ENCODE peak calls at places on chromosomes 2 and 18, in five cellular contexts. L, H, M, X and R are unnamed samples.

GRCh38 chr2:8546319-8547283 is 135.3 kb upstream of the ID2 start:
- DNase-seq in H (no peak), X (no peak), L (no peak), M (peak; percentile 7), R (no peak)

GRCh38 chr2:52881606-52882005 is 886.0 kb upstream of the CHAC2 start:
- DNase-seq in X (no peak), L (no peak), H (peak; percentile 75), M (no peak), R (no peak)

GRCh38 chr2:168439536-168439935 is 16.5 kb upstream of the CERS6 start:
- DNase-seq in L (peak; percentile 5), H (peak; percentile 53), X (no peak), M (no peak), R (no peak)

GRCh38 chr2:191625016-191625415 is 52.9 kb upstream of the NABP1 start:
- DNase-seq in H (peak; percentile 86), M (no peak), X (no peak), L (peak; percentile 74), R (no peak)

GRCh38 chr2:177036754-177037153 is 175.8 kb upstream of the HNRNPA3 start:
- DNase-seq in L (no peak), X (no peak), H (no peak), M (no peak), R (no peak)

GRCh38 chr2:85135066-85135914 is 2.1 kb downstream of the TCF7L1 start:
- DNase-seq in H (no peak), L (no peak), M (no peak), X (peak; percentile 19), R (no peak)

GRCh38 chr2:178008636-178009289 is 63.8 kb downstream of the PDE11A start:
- DNase-seq in X (peak; percentile 12), L (peak; percentile 93), M (peak; percentile 98), H (peak; percentile 15), R (peak; percentile 62)

GRCh38 chr2:100292022-100292580 is 30.2 kb downstream of the LONRF2 start:
- DNase-seq in X (peak; percentile 26), M (no peak), L (peak; percentile 82), H (peak; percentile 85), R (no peak)

GRCh38 chr2:112881217-112882000 is 29.6 kb upstream of the IL37 start:
- DNase-seq in M (no peak), X (no peak), H (peak; percentile 75), L (no peak), R (no peak)

GRCh38 chr18:58556333-58557012 is 72.4 kb downstream of the ALPK2 start:
- DNase-seq in X (peak; percentile 97), L (no peak), H (no peak), M (no peak), R (peak; percentile 75)

GRCh38 chr2:184261818-184262217 is 336.5 kb upstream of the ZNF804A start:
- DNase-seq in H (no peak), L (no peak), M (no peak), X (no peak), R (no peak)

GRCh38 chr2:38315707-38316333 is 61.3 kb downstream of the ATL2 start:
- DNase-seq in L (peak; percentile 5), H (peak; percentile 73), M (peak; percentile 60), X (peak; percentile 50), R (no peak)

GRCh38 chr2:85266424-85267041 is 61.3 kb downstream of the TGOLN2 start:
- DNase-seq in L (peak; percentile 24), M (no peak), H (peak; percentile 78), X (peak; percentile 61), R (peak; percentile 84)

GRCh38 chr2:106057206-106057605 is 136.9 kb downstream of the UXS1 start:
- DNase-seq in X (no peak), M (no peak), L (no peak), H (no peak), R (no peak)

GRCh38 chr2:201448701-201449100 is 2.6 kb downstream of the TRAK2 start:
- DNase-seq in M (no peak), H (no peak), L (no peak), X (no peak), R (no peak)

GRCh38 chr2:29774624-29775023 is 146.8 kb downstream of the ALK start:
- DNase-seq in H (no peak), L (no peak), M (no peak), X (peak; percentile 55), R (no peak)

GRCh38 chr2:78701546-78701945 is 324.0 kb upstream of the REG3G start:
- DNase-seq in H (no peak), L (no peak), M (no peak), X (no peak), R (no peak)

GRCh38 chr2:54503192-54503591 is 47.1 kb downstream of the SPTBN1 start:
- DNase-seq in L (no peak), H (peak; percentile 60), X (peak; percentile 72), M (peak; percentile 52), R (no peak)

GRCh38 chr2:38668787-38669479 is 3.0 kb downstream of the GALM start:
- DNase-seq in X (no peak), L (no peak), M (no peak), H (no peak), R (no peak)

GRCh38 chr2:177147093-177147694 is 65.4 kb upstream of the HNRNPA3 start:
- DNase-seq in X (peak; percentile 67), M (peak; percentile 90), L (peak; percentile 34), H (peak; percentile 80), R (no peak)

GRCh38 chr2:164073053-164073757 is 337.4 kb upstream of the FIGN start:
- DNase-seq in X (no peak), M (peak; percentile 29), L (no peak), H (peak; percentile 13), R (no peak)